ENCODE peak calls at places on chromosomes 16 and 17, in seven cellular contexts. Q, H, V, T, R, A and K are unnamed samples.
A peak's percentile ranks its signal among the peaks of the same experiment; 100 is the strongest.

GRCh38 chr17:13297198-13297597 is 279.4 kb upstream of the ELAC2 start:
- DNase-seq in Q (no peak), H (no peak), V (no peak), T (no peak), R (no peak), A (no peak), K (no peak)

GRCh38 chr16:89565506-89566372 is 5.3 kb downstream of the RPL13 start:
- DNase-seq in Q (peak; percentile 75), H (peak; percentile 85), V (peak; percentile 27), T (no peak), R (peak; percentile 70), A (peak; percentile 73), K (no peak)

GRCh38 chr17:73720187-73720834 is 76.1 kb upstream of the SDK2 start:
- DNase-seq in Q (peak; percentile 60), H (no peak), V (no peak), T (no peak), R (no peak), A (no peak), K (no peak)

GRCh38 chr16:23254338-23254737 is 47.8 kb upstream of the SCNN1B start:
- DNase-seq in Q (no peak), H (no peak), V (no peak), T (no peak), R (no peak), A (no peak), K (no peak)

GRCh38 chr16:79278506-79278905 is 322.0 kb downstream of the MAF start:
- DNase-seq in Q (peak; percentile 63), H (no peak), V (no peak), T (no peak), R (no peak), A (peak; percentile 80), K (no peak)

GRCh38 chr16:49639739-49640388 is 216.0 kb downstream of the ZNF423 start:
- DNase-seq in Q (no peak), H (no peak), V (no peak), T (peak; percentile 57), R (no peak), A (no peak), K (peak; percentile 72)

GRCh38 chr16:16857603-16858283 is 478.8 kb downstream of the NPIPA7 start:
- DNase-seq in Q (no peak), H (no peak), V (peak; percentile 10), T (no peak), R (no peak), A (no peak), K (no peak)

GRCh38 chr17:68501074-68501473 is 11.2 kb upstream of the PRKAR1A start:
- DNase-seq in Q (no peak), H (no peak), V (no peak), T (no peak), R (no peak), A (no peak), K (no peak)

GRCh38 chr16:2008009-2008526 is 1.6 kb downstream of the ZNF598 start:
- DNase-seq in Q (peak; percentile 80), H (no peak), V (no peak), T (no peak), R (no peak), A (peak; percentile 81), K (peak; percentile 80)

GRCh38 chr17:149897-150575 is 12.7 kb downstream of the SCGB1C2 start:
- DNase-seq in Q (peak; percentile 29), H (peak; percentile 56), V (no peak), T (no peak), R (no peak), A (no peak), K (no peak)

GRCh38 chr17:69761011-69761410 is 314.0 kb upstream of the KCNJ16 start:
- DNase-seq in Q (no peak), H (no peak), V (no peak), T (no peak), R (no peak), A (no peak), K (no peak)

GRCh38 chr17:47266782-47267181 is 13.2 kb downstream of the ITGB3 start:
- DNase-seq in Q (no peak), H (no peak), V (no peak), T (no peak), R (no peak), A (no peak), K (no peak)

GRCh38 chr16:71350821-71351557 is 7.5 kb upstream of the CALB2 start:
- DNase-seq in Q (no peak), H (no peak), V (no peak), T (no peak), R (no peak), A (no peak), K (no peak)

GRCh38 chr16:21684199-21684598 is 20.4 kb downstream of the OTOA start:
- DNase-seq in Q (no peak), H (no peak), V (peak; percentile 4), T (no peak), R (no peak), A (no peak), K (no peak)

GRCh38 chr17:65677932-65678331 is 116.5 kb upstream of the AXIN2 start:
- DNase-seq in Q (no peak), H (no peak), V (no peak), T (no peak), R (no peak), A (no peak), K (no peak)

GRCh38 chr17:40317345-40317873 is 8.4 kb downstream of the RARA start:
- DNase-seq in Q (no peak), H (peak; percentile 74), V (no peak), T (peak; percentile 72), R (peak; percentile 50), A (peak; percentile 81), K (peak; percentile 72)

DNA sequence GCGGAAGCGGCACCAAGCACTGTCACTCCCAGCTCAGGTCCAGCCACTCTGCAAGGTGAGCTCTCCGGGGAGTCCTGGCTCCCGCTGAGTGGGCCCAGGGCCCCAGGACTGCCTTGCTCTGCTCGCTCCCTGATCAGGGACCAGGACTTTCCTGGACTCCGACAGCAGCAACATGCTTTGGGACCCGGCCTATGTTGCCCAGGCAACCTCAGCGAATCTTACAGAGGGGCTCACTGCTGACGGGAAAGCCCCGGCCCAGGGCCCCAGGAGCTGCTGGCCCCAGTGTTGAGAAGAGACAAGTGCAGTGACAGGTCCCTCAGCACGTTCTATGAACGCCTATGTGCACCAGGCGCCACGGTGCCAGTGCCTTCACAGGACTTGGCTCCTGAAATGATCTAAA is 28.4 kb downstream of the C16orf74 start:
- DNase-seq in Q (no peak), H (no peak), V (no peak), T (no peak), R (no peak), A (no peak), K (no peak)
- H3K4me3 ChIP-seq in Q (no peak overlapping the region), H (no peak overlapping the region), V (no peak overlapping the region), T (no peak overlapping the region), R (no peak overlapping the region), A (no peak overlapping the region), K (no peak overlapping the region)

GRCh38 chr16:78096386-78096785 is 3.1 kb upstream of the WWOX start:
- DNase-seq in Q (no peak), H (no peak), V (no peak), T (no peak), R (no peak), A (no peak), K (no peak)

GRCh38 chr16:78092755-78093154 is 6.7 kb upstream of the WWOX start:
- DNase-seq in Q (no peak), H (no peak), V (no peak), T (no peak), R (no peak), A (no peak), K (no peak)

GRCh38 chr16:78094998-78095397 is 4.5 kb upstream of the WWOX start:
- DNase-seq in Q (no peak), H (no peak), V (no peak), T (no peak), R (no peak), A (no peak), K (no peak)

GRCh38 chr16:78091419-78091818 is 8.0 kb upstream of the WWOX start:
- DNase-seq in Q (no peak), H (no peak), V (no peak), T (no peak), R (no peak), A (no peak), K (no peak)

GRCh38 chr16:78094166-78094565 is 5.3 kb upstream of the WWOX start:
- DNase-seq in Q (no peak), H (no peak), V (no peak), T (no peak), R (no peak), A (no peak), K (no peak)
- TF ChIP-seq CTCF in Q (no peak), H (no peak), V (no peak), T (no peak), R (no peak), A (no peak), K (no peak)

GRCh38 chr17:78747479-78747878 is 34.6 kb downstream of the CYTH1 start:
- DNase-seq in Q (no peak), H (no peak), V (no peak), T (no peak), R (no peak), A (no peak), K (no peak)

GRCh38 chr17:78748730-78749317 is 33.2 kb downstream of the CYTH1 start:
- DNase-seq in Q (peak; percentile 85), H (peak; percentile 81), V (peak; percentile 41), T (peak; percentile 55), R (peak; percentile 62), A (peak; percentile 91), K (peak; percentile 70)

GRCh38 chr17:78746949-78747269 is 35.2 kb downstream of the CYTH1 start:
- DNase-seq in Q (no peak), H (no peak), V (no peak), T (no peak), R (no peak), A (no peak), K (no peak)

GRCh38 chr17:78746263-78746948 is 35.7 kb downstream of the CYTH1 start:
- DNase-seq in Q (no peak), H (no peak), V (no peak), T (no peak), R (no peak), A (no peak), K (no peak)

GRCh38 chr17:78748048-78748729 is 33.9 kb downstream of the CYTH1 start:
- DNase-seq in Q (no peak), H (no peak), V (no peak), T (no peak), R (no peak), A (no peak), K (no peak)
- H3K4me3 ChIP-seq in Q (no peak overlapping the region), H (no peak overlapping the region), V (no peak overlapping the region), T (no peak overlapping the region), R (no peak overlapping the region), A (no peak overlapping the region), K (no peak overlapping the region)

GRCh38 chr17:77606865-77607210 is 351.7 kb upstream of the TNRC6C start:
- DNase-seq in Q (no peak), H (no peak), V (no peak), T (no peak), R (no peak), A (no peak), K (no peak)
- TF ChIP-seq CTCF in Q (no peak), H (peak; percentile 27), V (no peak), T (no peak), R (no peak), A (peak; percentile 25), K (no peak)